ENCODE peak calls at places on chromosomes 3 and 15, in seven cellular contexts. One of them, this sample, is unnamed.

GRCh38 chr3:193701896-193702644 is 109.1 kb downstream of the OPA1 start:
- DNase-seq in progenitor cell of endocrine pancreas: no peak
- DNase-seq in NCI-H460: no peak
- DNase-seq in SJSA1: no peak
- DNase-seq in activated naive CD4-positive, alpha-beta T cell: no peak
- DNase-seq in hippocampal formation: no peak
- DNase-seq in stimulated activated naive CD8-positive, alpha-beta T cell treated with anti-CD3 and anti-CD28 coated beads, Interleukin-15, Interleukin-2, amounts not matched to agents 100 U/mL and 50 U/mL, for 24 hours: no peak
- DNase-seq in this sample: no peak

GRCh38 chr3:174295336-174295735 is 563.8 kb upstream of the NAALADL2 start:
- DNase-seq in progenitor cell of endocrine pancreas: no peak
- DNase-seq in NCI-H460: no peak
- DNase-seq in SJSA1: no peak
- DNase-seq in activated naive CD4-positive, alpha-beta T cell: no peak
- DNase-seq in hippocampal formation: no peak
- DNase-seq in stimulated activated naive CD8-positive, alpha-beta T cell treated with anti-CD3 and anti-CD28 coated beads, Interleukin-15, Interleukin-2, amounts not matched to agents 100 U/mL and 50 U/mL, for 24 hours: no peak
- DNase-seq in this sample: no peak

GRCh38 chr15:70140543-70141375 is 43.0 kb upstream of the TLE3 start:
- DNase-seq in progenitor cell of endocrine pancreas: no peak
- DNase-seq in NCI-H460: no peak
- DNase-seq in SJSA1: peak; percentile 53
- DNase-seq in activated naive CD4-positive, alpha-beta T cell: no peak
- DNase-seq in hippocampal formation: no peak
- DNase-seq in stimulated activated naive CD8-positive, alpha-beta T cell treated with anti-CD3 and anti-CD28 coated beads, Interleukin-15, Interleukin-2, amounts not matched to agents 100 U/mL and 50 U/mL, for 24 hours: peak; percentile 45
- DNase-seq in this sample: peak; percentile 19

GRCh38 chr3:147864754-147865354 is 455.7 kb downstream of the ZIC1 start:
- DNase-seq in progenitor cell of endocrine pancreas: no peak
- DNase-seq in NCI-H460: no peak
- DNase-seq in SJSA1: no peak
- DNase-seq in activated naive CD4-positive, alpha-beta T cell: no peak
- DNase-seq in hippocampal formation: no peak
- DNase-seq in stimulated activated naive CD8-positive, alpha-beta T cell treated with anti-CD3 and anti-CD28 coated beads, Interleukin-15, Interleukin-2, amounts not matched to agents 100 U/mL and 50 U/mL, for 24 hours: no peak
- DNase-seq in this sample: no peak

GRCh38 chr3:46695177-46695961 is 1.9 kb upstream of the ALS2CL start:
- DNase-seq in progenitor cell of endocrine pancreas: peak; percentile 20
- DNase-seq in NCI-H460: no peak
- DNase-seq in SJSA1: peak; percentile 16
- DNase-seq in activated naive CD4-positive, alpha-beta T cell: no peak
- DNase-seq in hippocampal formation: peak; percentile 11
- DNase-seq in stimulated activated naive CD8-positive, alpha-beta T cell treated with anti-CD3 and anti-CD28 coated beads, Interleukin-15, Interleukin-2, amounts not matched to agents 100 U/mL and 50 U/mL, for 24 hours: peak; percentile 34
- DNase-seq in this sample: no peak

GRCh38 chr3:46483799-46484198 is 14.0 kb upstream of the RTP3 start:
- DNase-seq in progenitor cell of endocrine pancreas: no peak
- DNase-seq in NCI-H460: no peak
- DNase-seq in SJSA1: no peak
- DNase-seq in activated naive CD4-positive, alpha-beta T cell: no peak
- DNase-seq in hippocampal formation: no peak
- DNase-seq in stimulated activated naive CD8-positive, alpha-beta T cell treated with anti-CD3 and anti-CD28 coated beads, Interleukin-15, Interleukin-2, amounts not matched to agents 100 U/mL and 50 U/mL, for 24 hours: no peak
- DNase-seq in this sample: no peak

GRCh38 chr3:167396075-167396474 is 16.0 kb upstream of the ZBBX start:
- DNase-seq in progenitor cell of endocrine pancreas: no peak
- DNase-seq in NCI-H460: no peak
- DNase-seq in SJSA1: no peak
- DNase-seq in activated naive CD4-positive, alpha-beta T cell: no peak
- DNase-seq in hippocampal formation: no peak
- DNase-seq in stimulated activated naive CD8-positive, alpha-beta T cell treated with anti-CD3 and anti-CD28 coated beads, Interleukin-15, Interleukin-2, amounts not matched to agents 100 U/mL and 50 U/mL, for 24 hours: no peak
- DNase-seq in this sample: no peak

GRCh38 chr3:71018794-71019193 is 564.7 kb downstream of the FOXP1 start:
- DNase-seq in progenitor cell of endocrine pancreas: no peak
- DNase-seq in NCI-H460: no peak
- DNase-seq in SJSA1: no peak
- DNase-seq in activated naive CD4-positive, alpha-beta T cell: no peak
- DNase-seq in hippocampal formation: peak; percentile 40
- DNase-seq in stimulated activated naive CD8-positive, alpha-beta T cell treated with anti-CD3 and anti-CD28 coated beads, Interleukin-15, Interleukin-2, amounts not matched to agents 100 U/mL and 50 U/mL, for 24 hours: no peak
- DNase-seq in this sample: no peak

GRCh38 chr15:52103217-52104207 is 9.1 kb downstream of the BCL2L10 start:
- DNase-seq in progenitor cell of endocrine pancreas: no peak
- DNase-seq in NCI-H460: peak; percentile 92
- DNase-seq in SJSA1: peak; percentile 69
- DNase-seq in activated naive CD4-positive, alpha-beta T cell: no peak
- DNase-seq in hippocampal formation: no peak
- DNase-seq in stimulated activated naive CD8-positive, alpha-beta T cell treated with anti-CD3 and anti-CD28 coated beads, Interleukin-15, Interleukin-2, amounts not matched to agents 100 U/mL and 50 U/mL, for 24 hours: no peak
- DNase-seq in this sample: peak; percentile 57

This sample was measured in LoVo.